ENCODE peak calls at places on chromosomes 7 and 10, in six cellular contexts. X is HCT116, P is GM23338, Q is spleen, E is stomach, Y is transverse colon. K is an unnamed sample.

GRCh38 chr7:147193476-147193875 is 1076.9 kb downstream of the CNTNAP2 start:
- DNase-seq in X (no peak), P (peak), Q (no peak), E (no peak), Y (no peak), K (no peak)

GRCh38 chr10:79399242-79399831 is 46.1 kb downstream of the ZCCHC24 start:
- DNase-seq in X (no peak), P (peak), Q (peak), E (peak), Y (peak), K (peak)

GRCh38 chr7:111301891-111302290 is 211.0 kb downstream of the LRRN3 start:
- DNase-seq in X (no peak), P (no peak), Q (no peak), E (no peak), Y (no peak), K (no peak)

GRCh38 chr10:70773965-70774809 is 11.0 kb downstream of the TBATA start:
- DNase-seq in X (no peak), P (no peak), Q (peak), E (peak), Y (no peak), K (peak)

GRCh38 chr7:81330108-81330507 is 411.3 kb upstream of the SEMA3C start:
- DNase-seq in X (no peak), P (no peak), Q (no peak), E (no peak), Y (no peak), K (no peak)

GRCh38 chr10:11757820-11758463 is 15.8 kb downstream of the ECHDC3 start:
- DNase-seq in X (peak), P (peak), Q (peak), E (peak), Y (peak), K (peak)

GRCh38 chr10:101783736-101784118 is 481 bp upstream of the NPM3 start:
- DNase-seq in X (no peak), P (peak), Q (no peak), E (no peak), Y (no peak), K (no peak)

GRCh38 chr7:64541438-64542359 is 21.2 kb downstream of the ZNF680 start:
- DNase-seq in X (peak), P (no peak), Q (no peak), E (no peak), Y (no peak), K (no peak)

GRCh38 chr10:60803433-60803832 is 25.2 kb downstream of the CDK1 start:
- DNase-seq in X (no peak), P (no peak), Q (no peak), E (no peak), Y (no peak), K (no peak)

GRCh38 chr7:24882989-24883631 is 96.9 kb downstream of the OSBPL3 start:
- DNase-seq in X (no peak), P (no peak), Q (no peak), E (no peak), Y (no peak), K (no peak)

GRCh38 chr7:44281811-44282600 is 43.4 kb downstream of the CAMK2B start:
- DNase-seq in X (no peak), P (no peak), Q (peak), E (no peak), Y (peak), K (no peak)

GRCh38 chr7:20892776-20893175 is 106.1 kb upstream of the SP8 start:
- DNase-seq in X (no peak), P (no peak), Q (no peak), E (no peak), Y (no peak), K (no peak)

GRCh38 chr10:45429790-45430189 is 55.8 kb downstream of the ALOX5 start:
- DNase-seq in X (no peak), P (no peak), Q (no peak), E (no peak), Y (no peak), K (no peak)

DNA sequence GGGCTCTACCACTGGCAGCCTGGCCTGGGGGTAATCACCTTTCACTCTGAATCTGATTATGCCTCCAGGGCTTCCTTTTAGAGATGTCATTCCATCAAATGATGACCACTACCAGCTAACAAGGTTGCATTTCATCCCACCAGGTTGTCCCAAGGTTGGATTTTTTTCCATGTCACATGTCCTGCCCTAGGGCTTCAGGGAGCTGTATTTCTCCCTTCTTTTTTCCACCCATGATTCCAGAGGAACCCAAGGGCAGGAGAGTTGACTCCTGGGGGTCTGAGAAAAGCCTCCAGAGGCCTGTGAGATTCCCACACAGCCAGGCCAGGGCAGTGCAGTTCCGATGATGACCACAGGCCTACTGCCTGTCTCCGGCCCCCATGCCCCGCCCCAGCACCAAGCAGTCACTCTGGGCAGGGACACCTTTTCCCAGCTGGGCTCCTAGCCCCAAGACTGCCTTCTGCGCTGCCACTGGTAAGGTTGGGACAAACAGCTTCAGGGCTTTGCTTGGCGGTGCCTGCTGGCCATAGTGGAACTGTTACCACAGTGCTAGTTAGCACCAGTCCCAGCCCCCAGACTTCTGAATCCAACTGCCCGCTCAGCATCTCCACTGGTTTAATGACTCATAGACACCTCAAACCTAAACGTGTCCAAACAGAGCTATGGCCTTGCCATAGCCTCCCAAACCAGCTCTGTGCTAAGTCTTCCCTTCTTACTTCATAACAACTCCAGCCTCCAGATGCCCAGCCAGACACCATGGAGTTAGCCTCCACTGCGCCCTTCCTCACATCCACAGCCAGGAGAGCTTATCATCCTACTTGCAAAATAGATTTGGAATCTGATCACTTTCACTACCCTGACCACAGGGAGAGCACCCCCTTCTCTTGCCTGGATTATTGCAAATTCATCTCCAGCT is 133.7 kb downstream of the ARHGAP22 start:
- DNase-seq in X (no peak), P (no peak), Q (peak), E (peak), Y (no peak), K (peak)
- TF ChIP-seq CTCF in X (peak), P (no peak), Q (no peak), E (no peak), Y (no peak), K (no peak)

GRCh38 chr7:158329014-158329610 is 258.5 kb downstream of the PTPRN2 start:
- DNase-seq in X (no peak), P (no peak), Q (peak), E (no peak), Y (no peak), K (no peak)
- TF ChIP-seq POLR2AphosphoS5 in X (no peak), P (no peak), Q (no peak), E (no peak), Y (no peak), K (no peak)

DNA sequence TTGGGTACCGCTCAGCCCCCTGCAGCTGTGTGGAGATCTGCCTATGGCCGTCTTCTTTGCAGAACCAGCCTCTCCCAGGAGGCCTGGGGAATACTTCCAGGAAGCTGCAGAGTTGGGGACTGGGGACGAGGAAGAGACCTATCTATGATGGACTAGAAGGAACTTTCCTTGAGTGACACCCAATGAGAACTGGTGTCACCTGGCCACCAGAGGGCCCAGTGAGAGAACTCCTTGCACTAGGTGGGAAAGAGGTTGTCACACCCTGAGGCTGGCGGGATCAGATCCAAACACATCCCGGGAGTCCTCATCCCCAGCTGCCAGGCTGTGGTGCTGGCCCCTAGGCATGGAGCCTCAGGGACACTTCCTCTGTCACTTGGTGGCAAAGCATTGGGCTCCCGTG is 4.9 kb upstream of the GRID2IP start:
- DNase-seq in X (no peak), P (peak), Q (no peak), E (peak), Y (peak), K (no peak)
- TF ChIP-seq CTCF in X (peak), P (peak), Q (no peak), E (no peak), Y (peak), K (no peak)

DNA sequence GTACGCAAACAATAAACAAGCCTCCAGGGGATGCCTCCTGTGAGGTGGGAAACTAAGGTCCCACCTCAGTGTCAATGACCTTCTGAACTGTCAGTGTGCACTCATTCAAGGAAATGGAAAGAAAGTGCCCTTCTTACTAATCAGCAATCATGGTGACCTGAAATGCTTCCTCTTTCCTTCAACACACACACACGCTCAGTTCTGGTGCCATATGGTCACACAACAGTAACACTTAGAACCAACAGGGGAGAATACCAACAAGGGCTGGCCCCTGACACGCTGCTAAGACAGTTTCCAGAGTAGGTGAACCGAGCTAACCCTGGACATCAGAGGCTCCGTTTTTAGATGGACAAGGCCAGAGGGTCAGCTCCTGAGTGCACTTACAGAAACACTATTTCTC is 42.1 kb upstream of the EFCAB10 start:
- DNase-seq in X (no peak), P (no peak), Q (no peak), E (no peak), Y (no peak), K (no peak)
- TF ChIP-seq POLR2AphosphoS5 in X (no peak), P (no peak), Q (no peak), E (no peak), Y (no peak), K (no peak)

DNA sequence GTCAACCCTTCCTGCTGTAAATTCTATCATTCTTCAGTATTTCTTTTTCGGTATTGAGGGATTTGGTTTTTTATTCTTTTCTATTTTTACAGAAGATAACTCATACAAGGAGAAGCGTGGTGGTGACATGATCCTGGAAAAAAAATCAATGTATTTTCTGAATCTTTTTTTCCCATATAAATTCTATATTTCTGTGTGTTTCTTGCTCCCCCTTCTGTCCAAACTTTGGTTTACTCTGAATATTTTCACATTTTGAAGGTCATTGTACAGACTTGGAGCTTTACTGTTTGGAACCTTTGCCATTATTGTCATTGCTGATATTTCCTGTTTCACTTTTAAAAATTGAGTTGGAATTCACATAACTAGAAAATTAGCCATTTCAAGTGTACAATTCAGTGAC is 246.3 kb downstream of the REEP3 start:
- DNase-seq in X (no peak), P (peak), Q (no peak), E (no peak), Y (no peak), K (no peak)
- TF ChIP-seq CTCF in X (peak), P (peak), Q (no peak), E (no peak), Y (peak), K (peak)

GRCh38 chr7:148319316-148319808 is 271.2 kb upstream of the C7orf33 start:
- DNase-seq in X (no peak), P (no peak), Q (no peak), E (no peak), Y (no peak), K (no peak)
- TF ChIP-seq POLR2AphosphoS5 in X (no peak), P (no peak), Q (no peak), E (no peak), Y (no peak), K (no peak)

GRCh38 chr7:11609071-11609470 is 222.9 kb downstream of the THSD7A start:
- DNase-seq in X (no peak), P (no peak), Q (no peak), E (no peak), Y (no peak), K (no peak)

GRCh38 chr7:11616466-11616865 is 215.5 kb downstream of the THSD7A start:
- DNase-seq in X (no peak), P (no peak), Q (no peak), E (no peak), Y (no peak), K (no peak)

GRCh38 chr7:11612737-11613136 is 219.3 kb downstream of the THSD7A start:
- DNase-seq in X (no peak), P (no peak), Q (no peak), E (no peak), Y (no peak), K (no peak)

GRCh38 chr7:11615163-11615562 is 216.8 kb downstream of the THSD7A start:
- DNase-seq in X (no peak), P (no peak), Q (no peak), E (no peak), Y (no peak), K (no peak)

DNA sequence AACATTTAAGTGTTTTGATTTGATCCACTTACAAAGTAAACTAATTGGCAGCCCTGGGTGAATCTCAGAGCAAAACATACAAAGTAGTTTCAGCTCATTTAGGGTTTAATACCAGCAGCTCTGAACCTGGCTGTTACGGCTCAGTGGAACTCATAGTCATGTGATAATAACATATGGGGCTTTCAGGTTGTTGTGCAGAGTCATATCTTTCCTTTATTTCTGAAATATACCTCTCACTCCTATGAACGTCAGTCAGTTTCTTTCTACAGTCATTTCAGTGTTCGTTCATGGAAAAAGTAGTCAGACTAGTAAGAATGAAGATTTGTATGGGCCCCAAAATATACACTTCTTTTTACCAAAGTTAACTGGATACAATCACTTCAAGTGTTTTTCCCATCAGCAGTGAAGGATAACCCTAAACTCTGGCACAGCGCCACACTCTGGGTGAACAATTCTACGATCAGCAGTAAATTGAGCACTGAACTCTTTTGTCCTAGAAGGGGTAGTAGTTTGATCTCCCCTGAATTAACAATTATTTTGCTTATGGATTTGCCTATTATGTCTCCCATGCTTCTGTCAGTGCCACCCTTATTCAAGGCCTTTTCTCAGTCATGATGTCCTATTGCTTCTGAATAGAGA is 218.6 kb downstream of the THSD7A start:
- DNase-seq in X (no peak), P (peak), Q (no peak), E (no peak), Y (no peak), K (no peak)
- TF ChIP-seq CTCF in X (no peak), P (peak), Q (no peak), E (no peak), Y (no peak), K (no peak)

DNA sequence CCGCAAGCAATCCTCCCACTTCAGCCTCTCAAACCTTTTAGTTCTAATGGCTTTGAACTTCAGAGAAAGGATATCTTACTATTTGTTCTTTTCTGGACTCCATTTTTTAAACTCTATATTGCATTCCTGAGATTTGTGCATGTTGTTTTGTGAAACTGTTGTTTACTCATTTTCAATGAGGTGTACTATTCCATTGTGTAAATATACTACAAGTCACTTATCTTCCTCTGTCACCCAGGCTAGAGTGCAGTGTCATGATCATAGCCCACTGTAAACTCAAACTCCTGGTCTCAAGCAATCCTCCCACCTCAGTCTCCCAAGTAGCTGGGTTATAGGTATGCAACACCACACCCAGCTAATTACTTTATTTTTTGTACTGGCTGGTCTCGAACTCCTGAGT is 31.4 kb upstream of the AKR1D1 start:
- DNase-seq in X (no peak), P (no peak), Q (no peak), E (no peak), Y (no peak), K (no peak)
- TF ChIP-seq POLR2AphosphoS5 in X (no peak), P (no peak), Q (no peak), E (no peak), Y (no peak), K (no peak)

K was measured in breast epithelium.